ENCODE peak calls at places on chromosomes 13 and 19, in four cellular contexts. One of them, this sample, is unnamed.

GRCh38 chr13:110305949-110306339 is 1.0 kb downstream of the COL4A1 start:
- DNase-seq in DMS153: no peak
- DNase-seq in T-helper 2 cell: no peak
- DNase-seq in stomach: no peak
- DNase-seq in this sample: no peak

GRCh38 chr19:3188627-3189596 is 3.2 kb downstream of the NCLN start:
- DNase-seq in DMS153: no peak
- DNase-seq in T-helper 2 cell: no peak
- DNase-seq in stomach: no peak
- DNase-seq in this sample: no peak

GRCh38 chr13:32426981-32427851 is 714 bp downstream of the N4BP2L1 start:
- DNase-seq in DMS153: peak; percentile 5
- DNase-seq in T-helper 2 cell: peak; percentile 78
- DNase-seq in stomach: peak; percentile 57
- DNase-seq in this sample: peak; percentile 35

GRCh38 chr19:21362291-21362690 is 3.5 kb downstream of the ZNF738 start:
- DNase-seq in DMS153: no peak
- DNase-seq in T-helper 2 cell: no peak
- DNase-seq in stomach: no peak
- DNase-seq in this sample: no peak

GRCh38 chr13:79780240-79780639 is 299.3 kb downstream of the NDFIP2 start:
- DNase-seq in DMS153: no peak
- DNase-seq in T-helper 2 cell: peak; percentile 6
- DNase-seq in stomach: no peak
- DNase-seq in this sample: no peak

GRCh38 chr19:6854758-6855157 is 32.6 kb upstream of the ADGRE1 start:
- DNase-seq in DMS153: no peak
- DNase-seq in T-helper 2 cell: no peak
- DNase-seq in stomach: no peak
- DNase-seq in this sample: no peak

GRCh38 chr13:97359181-97360057 is 74.5 kb upstream of the RAP2A start:
- DNase-seq in DMS153: peak; percentile 52
- DNase-seq in T-helper 2 cell: peak; percentile 68
- DNase-seq in stomach: peak; percentile 36
- DNase-seq in this sample: no peak

GRCh38 chr13:90623318-90624011 is 724.0 kb upstream of the MIR17HG start:
- DNase-seq in DMS153: no peak
- DNase-seq in T-helper 2 cell: no peak
- DNase-seq in stomach: no peak
- DNase-seq in this sample: no peak

GRCh38 chr13:21672811-21673591 is 2.1 kb downstream of the FGF9 start:
- DNase-seq in DMS153: no peak
- DNase-seq in T-helper 2 cell: no peak
- DNase-seq in stomach: no peak
- DNase-seq in this sample: no peak

GRCh38 chr19:4310247-4311121 is 6.1 kb downstream of the FSD1 start:
- DNase-seq in DMS153: no peak
- DNase-seq in T-helper 2 cell: no peak
- DNase-seq in stomach: no peak
- DNase-seq in this sample: no peak

GRCh38 chr13:80684525-80685017 is 343.6 kb upstream of the SPRY2 start:
- DNase-seq in DMS153: no peak
- DNase-seq in T-helper 2 cell: no peak
- DNase-seq in stomach: no peak
- DNase-seq in this sample: no peak

GRCh38 chr19:15463865-15464371 is 426 bp downstream of the RASAL3 start:
- DNase-seq in DMS153: no peak
- DNase-seq in T-helper 2 cell: peak; percentile 93
- DNase-seq in stomach: peak; percentile 51
- DNase-seq in this sample: no peak

GRCh38 chr13:49488563-49488962 is 7.2 kb upstream of the PHF11 start:
- DNase-seq in DMS153: no peak
- DNase-seq in T-helper 2 cell: no peak
- DNase-seq in stomach: no peak
- DNase-seq in this sample: no peak

GRCh38 chr13:74134777-74135305 is 637 bp upstream of the KLF12 start:
- DNase-seq in DMS153: peak; percentile 37
- DNase-seq in T-helper 2 cell: peak; percentile 70
- DNase-seq in stomach: peak; percentile 67
- DNase-seq in this sample: peak; percentile 38

GRCh38 chr19:2977686-2978466 is 512 bp downstream of the TLE6 start:
- DNase-seq in DMS153: no peak
- DNase-seq in T-helper 2 cell: no peak
- DNase-seq in stomach: no peak
- DNase-seq in this sample: no peak

GRCh38 chr13:38664920-38665319 is 22.0 kb upstream of the FREM2 start:
- DNase-seq in DMS153: no peak
- DNase-seq in T-helper 2 cell: no peak
- DNase-seq in stomach: no peak
- DNase-seq in this sample: no peak

GRCh38 chr13:105825071-105825470 is 710.4 kb downstream of the EFNB2 start:
- DNase-seq in DMS153: no peak
- DNase-seq in T-helper 2 cell: no peak
- DNase-seq in stomach: no peak
- DNase-seq in this sample: no peak

GRCh38 chr19:15635016-15635805 is 5.5 kb upstream of the CYP4F3 start:
- DNase-seq in DMS153: no peak
- DNase-seq in T-helper 2 cell: no peak
- DNase-seq in stomach: no peak
- DNase-seq in this sample: no peak

GRCh38 chr13:38542601-38543000 is 144.3 kb upstream of the FREM2 start:
- DNase-seq in DMS153: no peak
- DNase-seq in T-helper 2 cell: no peak
- DNase-seq in stomach: no peak
- DNase-seq in this sample: peak; percentile 13

GRCh38 chr13:111006508-111007031 is 91.7 kb upstream of the ANKRD10 start:
- DNase-seq in DMS153: no peak
- DNase-seq in T-helper 2 cell: no peak
- DNase-seq in stomach: no peak
- DNase-seq in this sample: no peak

GRCh38 chr19:12991296-12991695 is 4.0 kb upstream of the NFIX start:
- DNase-seq in DMS153: no peak
- DNase-seq in T-helper 2 cell: no peak
- DNase-seq in stomach: no peak
- DNase-seq in this sample: no peak

GRCh38 chr19:49890349-49891311 is 6.1 kb downstream of the IL4I1 start:
- DNase-seq in DMS153: peak; percentile 34
- DNase-seq in T-helper 2 cell: peak; percentile 69
- DNase-seq in stomach: peak; percentile 57
- DNase-seq in this sample: no peak

GRCh38 chr19:46746281-46746965 is at the start of gene STRN4:
- DNase-seq in DMS153: peak; percentile 8
- DNase-seq in T-helper 2 cell: peak; percentile 80
- DNase-seq in stomach: peak; percentile 67
- DNase-seq in this sample: peak; percentile 87

GRCh38 chr13:34155931-34156607 is 338.1 kb downstream of the RFC3 start:
- DNase-seq in DMS153: no peak
- DNase-seq in T-helper 2 cell: peak; percentile 66
- DNase-seq in stomach: no peak
- DNase-seq in this sample: no peak

GRCh38 chr13:49540552-49540951 is 44.8 kb downstream of the PHF11 start:
- DNase-seq in DMS153: no peak
- DNase-seq in T-helper 2 cell: peak; percentile 57
- DNase-seq in stomach: no peak
- DNase-seq in this sample: no peak

GRCh38 chr19:57171551-57172081 is 4.3 kb upstream of the DUXA start:
- DNase-seq in DMS153: no peak
- DNase-seq in T-helper 2 cell: peak; percentile 52
- DNase-seq in stomach: no peak
- DNase-seq in this sample: no peak

GRCh38 chr19:38883286-38883685 is 5.2 kb upstream of the RINL start:
- DNase-seq in DMS153: no peak
- DNase-seq in T-helper 2 cell: no peak
- DNase-seq in stomach: no peak
- DNase-seq in this sample: no peak

GRCh38 chr19:29539668-29540067 is 13.9 kb downstream of the VSTM2B start:
- DNase-seq in DMS153: no peak
- DNase-seq in T-helper 2 cell: no peak
- DNase-seq in stomach: no peak
- DNase-seq in this sample: no peak

GRCh38 chr19:45804959-45805230 is 10.2 kb downstream of the RSPH6A start:
- DNase-seq in DMS153: no peak
- DNase-seq in T-helper 2 cell: no peak
- DNase-seq in stomach: no peak
- DNase-seq in this sample: no peak

GRCh38 chr13:113489171-113489548 is 1.4 kb downstream of the DCUN1D2 start:
- DNase-seq in DMS153: no peak
- DNase-seq in T-helper 2 cell: no peak
- DNase-seq in stomach: no peak
- DNase-seq in this sample: peak; percentile 37

GRCh38 chr19:34253711-34254551 is 423 bp upstream of the GARRE1 start:
- DNase-seq in DMS153: no peak
- DNase-seq in T-helper 2 cell: no peak
- DNase-seq in stomach: no peak
- DNase-seq in this sample: no peak

GRCh38 chr13:41909524-41909923 is 51.4 kb downstream of the VWA8 start:
- DNase-seq in DMS153: no peak
- DNase-seq in T-helper 2 cell: no peak
- DNase-seq in stomach: no peak
- DNase-seq in this sample: no peak

GRCh38 chr19:43407416-43408005 is 7.2 kb upstream of the TEX101 start:
- DNase-seq in DMS153: no peak
- DNase-seq in T-helper 2 cell: no peak
- DNase-seq in stomach: no peak
- DNase-seq in this sample: no peak